ENCODE peak calls at places on chromosome 2, in seven cellular contexts. F is GM10248; S is CD4-positive, alpha-beta T cell; D is fibroblast of pulmonary artery; P is mesothelial cell of epicardium; A is HL-60; K is ovary. E is an unnamed sample.
A peak's percentile ranks its signal among the peaks of the same experiment; 100 is the strongest.

GRCh38 chr2:2512931-2513330 is 181.9 kb upstream of the MYT1L start:
- DNase-seq in K (no peak), A (no peak), P (no peak), S (no peak), D (no peak), F (no peak), E (no peak)

GRCh38 chr2:33013684-33014110 is 66.9 kb downstream of the LTBP1 start:
- DNase-seq in F (no peak), P (no peak), A (no peak), K (no peak), S (no peak), D (peak; percentile 31), E (no peak)

GRCh38 chr2:89833780-89834117 is 1142.3 kb downstream of the RPIA start:
- DNase-seq in K (no peak), F (no peak), P (no peak), S (no peak), A (no peak), D (peak; percentile 29), E (peak; percentile 26)

GRCh38 chr2:11676640-11677039 is 6.6 kb upstream of the NTSR2 start:
- DNase-seq in D (no peak), F (no peak), P (no peak), A (no peak), S (no peak), K (no peak), E (no peak)

GRCh38 chr2:222945887-222946286 is 85.1 kb downstream of the ACSL3 start:
- DNase-seq in F (no peak), S (no peak), P (no peak), K (no peak), A (no peak), D (no peak), E (peak; percentile 59)

GRCh38 chr2:25690058-25690457 is 16.7 kb upstream of the DTNB start:
- DNase-seq in S (no peak), D (peak; percentile 8), K (no peak), A (no peak), P (no peak), F (no peak), E (peak; percentile 25)

GRCh38 chr2:72475246-72475645 is 327.6 kb upstream of the CYP26B1 start:
- DNase-seq in F (no peak), S (no peak), K (no peak), A (no peak), P (no peak), D (no peak), E (no peak)

GRCh38 chr2:58449286-58450010 is 208.3 kb upstream of the FANCL start:
- DNase-seq in D (no peak), A (peak; percentile 25), S (no peak), P (no peak), K (no peak), F (peak; percentile 59), E (no peak)

GRCh38 chr2:50694798-50695197 is 337.1 kb downstream of the NRXN1 start:
- DNase-seq in S (no peak), P (no peak), D (no peak), A (no peak), F (no peak), K (no peak), E (no peak)

GRCh38 chr2:30293303-30293912 is 62.1 kb downstream of the LBH start:
- DNase-seq in K (no peak), S (no peak), F (no peak), D (peak; percentile 52), A (peak; percentile 39), P (no peak), E (peak; percentile 99)

GRCh38 chr2:218281449-218281848 is 10.9 kb downstream of the TMBIM1 start:
- DNase-seq in P (no peak), D (no peak), S (no peak), K (no peak), F (no peak), A (no peak), E (no peak)

GRCh38 chr2:234251326-234252271 is 201.1 kb downstream of the SPP2 start:
- DNase-seq in S (no peak), A (no peak), F (no peak), K (no peak), D (peak; percentile 96), P (no peak), E (peak; percentile 99)

GRCh38 chr2:115303-115702 is 69.0 kb upstream of the FAM110C start:
- DNase-seq in F (no peak), D (no peak), S (no peak), K (no peak), A (no peak), P (no peak), E (no peak)

GRCh38 chr2:31931916-31932315 is 78.9 kb downstream of the MEMO1 start:
- DNase-seq in K (no peak), A (no peak), S (no peak), D (peak; percentile 5), F (no peak), P (no peak), E (no peak)

GRCh38 chr2:217945530-217945929 is 57.3 kb downstream of the TNS1 start:
- DNase-seq in K (peak; percentile 26), F (no peak), D (no peak), S (no peak), P (no peak), A (no peak), E (no peak)

GRCh38 chr2:107772380-107772779 is 54.3 kb upstream of the RGPD4 start:
- DNase-seq in K (no peak), F (no peak), D (no peak), P (no peak), S (no peak), A (no peak), E (no peak)

GRCh38 chr2:129935118-129935517 is 44.3 kb upstream of the RAB6C start:
- DNase-seq in A (no peak), F (no peak), P (no peak), D (no peak), S (no peak), K (no peak), E (peak; percentile 53)

GRCh38 chr2:231356474-231356849 is 39.0 kb upstream of the B3GNT7 start:
- DNase-seq in D (no peak), F (no peak), P (no peak), A (no peak), S (no peak), K (peak; percentile 40), E (no peak)

GRCh38 chr2:68715353-68716041 is 19.1 kb upstream of the ARHGAP25 start:
- DNase-seq in S (no peak), K (peak; percentile 42), P (no peak), F (peak; percentile 49), D (peak; percentile 67), A (peak; percentile 36), E (peak; percentile 36)

GRCh38 chr2:232137346-232137745 is 175.8 kb downstream of the DIS3L2 start:
- DNase-seq in F (no peak), K (no peak), P (no peak), A (no peak), S (no peak), D (no peak), E (no peak)

GRCh38 chr2:12416600-12416999 is 300.1 kb upstream of the TRIB2 start:
- DNase-seq in A (no peak), D (peak; percentile 51), P (no peak), S (peak; percentile 66), K (peak; percentile 82), F (no peak), E (peak; percentile 61)

GRCh38 chr2:120253021-120253882 is 600 bp downstream of the RALB start:
- DNase-seq in K (peak; percentile 87), A (peak; percentile 89), S (peak; percentile 22), F (peak; percentile 65), D (peak; percentile 79), P (peak; percentile 54), E (peak; percentile 76)

GRCh38 chr2:43798300-43798699 is 24.5 kb downstream of the DYNC2LI1 start:
- DNase-seq in P (no peak), S (no peak), A (no peak), K (no peak), F (no peak), D (no peak), E (no peak)

GRCh38 chr2:177897278-177897677 is 175.3 kb downstream of the PDE11A start:
- DNase-seq in P (no peak), D (no peak), K (no peak), S (no peak), F (no peak), A (no peak), E (no peak)

GRCh38 chr2:128302011-128302743 is 16.5 kb downstream of the HS6ST1 start:
- DNase-seq in S (no peak), A (no peak), D (no peak), P (no peak), F (no peak), K (no peak), E (no peak)

GRCh38 chr2:221572180-221572820 is at the start of gene EPHA4:
- DNase-seq in F (peak; percentile 91), A (no peak), D (peak; percentile 87), K (peak; percentile 96), S (peak; percentile 83), P (peak; percentile 86), E (peak; percentile 86)
- TF ChIP-seq CTCF in F (peak; percentile 16), A (no peak), D (no peak), K (peak; percentile 20), S (no peak), P (no peak), E (no peak)

DNA sequence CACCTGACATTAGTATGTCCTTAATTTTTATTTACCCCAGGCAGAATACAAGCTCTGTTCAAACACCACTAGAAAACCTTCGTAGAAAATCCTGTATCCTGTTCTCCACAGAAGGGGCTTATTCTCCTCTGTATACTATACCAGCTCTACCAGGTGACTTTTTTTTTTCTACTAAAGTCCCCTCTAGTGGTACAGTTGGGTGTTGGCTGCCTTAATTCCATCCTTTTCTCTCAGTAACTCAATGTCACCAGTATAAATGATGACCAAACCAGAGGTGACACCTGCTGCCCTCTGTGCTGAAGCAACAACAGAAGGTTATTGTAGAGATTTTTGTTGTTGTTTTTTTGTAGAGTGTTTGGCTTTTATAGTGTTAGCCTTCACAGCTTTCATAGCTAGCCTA is 1322.0 kb downstream of the LRP1B start:
- DNase-seq in D (peak; percentile 3), S (no peak), P (no peak), F (no peak), K (no peak), A (no peak), E (no peak)
- TF ChIP-seq CTCF in D (peak; percentile 23), S (no peak), P (no peak), F (no peak), K (no peak), A (no peak), E (no peak)

GRCh38 chr2:168758970-168759820 is 43.2 kb upstream of the NOSTRIN start:
- DNase-seq in A (no peak), P (no peak), F (peak; percentile 45), K (no peak), S (peak; percentile 8), D (peak; percentile 75), E (peak; percentile 63)
- TF ChIP-seq CTCF in A (peak; percentile 27), P (peak; percentile 38), F (peak; percentile 28), K (no peak), S (peak; percentile 77), D (peak; percentile 73), E (peak; percentile 76)

DNA sequence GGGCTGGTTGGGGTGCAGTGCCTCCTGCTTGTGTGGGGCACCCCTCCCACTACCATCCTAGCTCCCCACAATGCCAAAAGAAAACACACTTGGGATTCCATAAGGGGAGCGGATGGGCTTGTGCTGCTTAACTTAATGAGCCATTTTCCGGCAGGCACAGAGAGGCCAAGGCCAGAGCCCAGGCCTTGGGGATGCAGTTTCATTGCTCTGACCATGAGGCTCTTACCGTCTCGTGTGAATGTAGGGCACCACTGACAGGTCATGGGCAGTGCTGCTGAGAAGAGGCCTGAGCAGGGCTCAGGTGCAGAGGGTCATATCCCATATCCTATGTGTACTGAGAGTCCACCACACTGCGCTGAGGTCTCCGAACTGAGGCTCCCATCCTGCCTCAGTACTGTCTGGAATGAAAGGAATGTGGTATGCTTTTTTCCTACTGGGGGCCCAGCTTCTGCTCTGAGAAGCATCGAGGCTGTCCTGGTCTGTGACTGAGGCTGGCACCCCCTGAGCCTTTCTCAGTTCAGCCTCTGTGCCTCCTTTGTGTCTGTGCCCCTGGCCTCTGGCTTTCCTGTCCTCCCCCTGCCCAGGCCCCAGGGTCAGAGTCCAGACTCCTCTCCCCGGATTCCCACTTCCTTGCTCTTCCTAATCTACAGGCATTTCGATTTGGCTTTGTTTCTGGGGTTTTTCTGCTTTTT is 45.2 kb upstream of the MAPRE3 start:
- DNase-seq in S (no peak), D (no peak), A (no peak), F (no peak), P (no peak), K (no peak), E (peak; percentile 3)
- TF ChIP-seq CTCF in S (no peak), D (no peak), A (no peak), F (no peak), P (no peak), K (no peak), E (no peak)